ENCODE peak calls at places on chromosomes 4 and X, in six cellular contexts. R is astrocyte of the cerebellum, M is lower lobe of right lung, E is astrocyte of the spinal cord, V is B cell, Y is psoas muscle. L is an unnamed sample.

GRCh38 chrX:41875142-41875541 is 48.2 kb downstream of the CASK start:
- DNase-seq in M (no peak), V (no peak), R (peak), E (peak), Y (no peak), L (no peak)

GRCh38 chrX:132040066-132040465 is 17.0 kb downstream of the STK26 start:
- DNase-seq in E (no peak), Y (no peak), M (no peak), R (no peak), V (no peak), L (no peak)

GRCh38 chrX:96433409-96434122 is 251.1 kb upstream of the DIAPH2 start:
- DNase-seq in E (no peak), Y (no peak), V (no peak), R (no peak), M (no peak), L (no peak)

GRCh38 chr4:36269116-36269515 is 12.3 kb upstream of the DTHD1 start:
- DNase-seq in Y (no peak), R (no peak), V (no peak), E (no peak), M (no peak), L (no peak)

GRCh38 chr4:119816473-119816872 is 187.9 kb upstream of the PDE5A start:
- DNase-seq in V (no peak), E (no peak), R (no peak), M (no peak), Y (no peak), L (no peak)

GRCh38 chr4:97003715-97004114 is 1139.6 kb downstream of the STPG2 start:
- DNase-seq in E (no peak), V (no peak), R (no peak), M (no peak), Y (no peak), L (no peak)

GRCh38 chr4:75099321-75099720 is 166.4 kb downstream of the PARM1 start:
- DNase-seq in E (no peak), R (no peak), Y (no peak), M (no peak), V (peak), L (peak)

GRCh38 chrX:19709812-19710518 is 177.4 kb downstream of the SH3KBP1 start:
- DNase-seq in E (peak), Y (no peak), R (no peak), V (no peak), M (no peak), L (no peak)

GRCh38 chr4:47704693-47705325 is 133.1 kb downstream of the CORIN start:
- DNase-seq in R (no peak), V (no peak), M (no peak), E (peak), Y (no peak), L (peak)

GRCh38 chrX:66638591-66639500 is at the start of gene EDA2R:
- DNase-seq in R (peak), V (peak), Y (no peak), E (peak), M (peak), L (peak)

GRCh38 chrX:24981030-24981429 is 34.7 kb downstream of the ARX start:
- DNase-seq in E (no peak), Y (no peak), V (no peak), M (no peak), R (no peak), L (no peak)

GRCh38 chrX:64580035-64580434 is 184.8 kb upstream of the MTMR8 start:
- DNase-seq in R (no peak), E (no peak), V (no peak), M (no peak), Y (no peak), L (peak)

GRCh38 chr4:54971474-54971950 is 153.9 kb downstream of the KDR start:
- DNase-seq in R (peak), V (no peak), M (no peak), Y (no peak), E (peak), L (peak)

GRCh38 chrX:25442501-25442900 is 426.7 kb upstream of the ARX start:
- DNase-seq in M (no peak), E (no peak), V (no peak), Y (no peak), R (no peak), L (no peak)

GRCh38 chrX:54786972-54787371 is 11.1 kb downstream of the ITIH6 start:
- DNase-seq in R (no peak), M (no peak), E (no peak), Y (no peak), V (no peak), L (peak)

GRCh38 chr4:157221895-157222763 is 1.6 kb downstream of the GRIA2 start:
- DNase-seq in R (no peak), Y (no peak), M (no peak), V (no peak), E (peak), L (no peak)

GRCh38 chrX:114267127-114267526 is 316.8 kb upstream of the HTR2C start:
- DNase-seq in Y (no peak), M (no peak), V (no peak), E (no peak), R (no peak), L (no peak)

GRCh38 chr4:120843840-120844527 is 78.5 kb downstream of the PRDM5 start:
- DNase-seq in V (no peak), E (no peak), Y (no peak), R (no peak), M (peak), L (peak)
- TF ChIP-seq CTCF in V (no peak), E (peak), Y (no peak), R (peak), M (peak), L (peak)

GRCh38 chrX:115679460-115679859 is 118.5 kb downstream of the PLS3 start:
- DNase-seq in Y (no peak), M (no peak), R (peak), E (peak), V (no peak), L (no peak)
- TF ChIP-seq CTCF in Y (no peak), M (peak), R (peak), E (peak), V (no peak), L (no peak)

DNA sequence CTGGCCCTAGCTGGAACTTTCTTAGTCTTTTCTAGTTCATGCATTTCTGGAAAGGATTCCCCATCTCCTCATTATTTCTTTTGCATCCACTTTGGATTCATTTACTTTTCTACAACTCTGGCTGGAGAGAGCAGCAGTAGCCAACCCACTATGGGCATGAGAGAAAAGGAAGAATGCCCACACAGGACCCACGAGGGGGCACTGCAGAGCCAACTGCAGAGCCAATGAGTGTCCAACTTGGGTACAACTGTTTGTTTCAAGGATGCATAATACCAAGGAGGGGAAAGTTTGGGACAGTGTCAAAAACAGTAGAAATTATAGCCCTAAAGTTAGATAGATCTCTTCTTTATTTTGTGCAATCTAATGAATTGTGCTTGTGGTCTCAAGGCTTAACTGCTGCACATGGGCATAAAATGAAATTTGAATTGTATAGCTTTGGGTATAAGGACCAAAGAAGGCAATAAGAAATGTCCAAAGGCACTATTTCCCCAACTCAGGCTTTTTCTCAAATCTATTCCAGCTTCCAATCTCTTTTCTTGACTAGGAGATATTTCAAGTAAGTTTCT is 230.6 kb downstream of the NSUN7 start:
- DNase-seq in E (no peak), M (no peak), Y (no peak), V (no peak), R (no peak), L (peak)
- TF ChIP-seq CTCF in E (peak), M (peak), Y (peak), V (no peak), R (peak), L (peak)

DNA sequence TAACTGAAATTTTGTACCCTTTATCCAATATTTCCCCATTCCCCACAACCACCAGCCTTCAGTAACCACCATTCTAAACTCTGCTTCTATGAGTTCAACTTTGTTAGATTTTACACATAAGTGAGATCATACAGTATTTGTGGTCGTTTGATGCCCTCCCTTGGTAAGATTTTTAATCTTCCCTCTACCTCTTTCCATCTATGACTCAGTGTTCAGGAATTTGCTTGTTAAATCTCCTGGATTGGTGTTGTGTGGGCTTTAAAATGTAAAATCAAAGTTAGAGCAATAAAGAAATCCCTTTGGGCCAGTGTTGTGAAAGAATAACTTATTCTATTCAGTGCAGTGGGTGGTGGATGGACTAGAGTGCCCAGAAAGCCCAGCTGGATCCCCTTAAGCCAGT is 37.4 kb downstream of the SLC16A2 start:
- DNase-seq in Y (no peak), E (peak), M (no peak), V (no peak), R (peak), L (no peak)
- TF ChIP-seq CTCF in Y (no peak), E (no peak), M (no peak), V (no peak), R (no peak), L (no peak)

DNA sequence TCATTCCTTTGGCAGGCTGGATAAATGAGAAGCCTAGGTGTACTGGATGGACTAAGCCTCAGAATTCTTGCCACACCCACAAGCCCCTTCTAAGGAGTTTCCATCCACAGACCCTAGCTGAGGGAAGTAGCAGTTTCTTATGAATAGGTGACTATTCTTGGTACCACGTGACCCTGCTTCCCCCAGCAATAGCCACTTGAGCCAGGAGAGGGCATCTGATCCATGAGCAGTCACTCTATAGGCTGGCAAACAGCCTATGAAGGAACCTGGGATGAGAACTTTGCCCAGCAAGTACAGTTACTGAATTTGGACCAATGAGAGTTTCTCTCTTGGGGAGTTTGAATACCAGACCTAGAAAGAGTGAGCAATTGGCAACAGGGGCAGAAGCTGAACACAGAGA is 84.0 kb downstream of the RTL9 start:
- DNase-seq in R (no peak), M (no peak), E (peak), Y (no peak), V (no peak), L (peak)
- TF ChIP-seq CTCF in R (peak), M (peak), E (peak), Y (no peak), V (no peak), L (peak)

GRCh38 chr4:7761720-7762119 is 177.9 kb downstream of the AFAP1 start:
- DNase-seq in V (no peak), Y (peak), E (no peak), R (peak), M (peak), L (peak)
- TF ChIP-seq CTCF in V (peak), Y (peak), E (peak), R (peak), M (peak), L (peak)

GRCh38 chr4:88527787-88528186 is 4.2 kb upstream of the PYURF start:
- DNase-seq in Y (no peak), V (no peak), M (no peak), E (no peak), R (no peak), L (no peak)

GRCh38 chr4:88523325-88524129 is at the start of gene PYURF:
- DNase-seq in R (peak), Y (peak), M (peak), V (peak), E (peak), L (peak)

GRCh38 chr4:88522702-88523324 is 763 bp downstream of the PYURF start:
- DNase-seq in V (no peak), E (peak), M (peak), Y (peak), R (no peak), L (peak)

GRCh38 chr4:88528861-88529260 is 5.3 kb upstream of the PYURF start:
- DNase-seq in M (no peak), R (no peak), E (no peak), V (no peak), Y (no peak), L (no peak)

GRCh38 chr4:88526221-88526815 is 2.7 kb upstream of the PYURF start:
- DNase-seq in M (no peak), V (no peak), Y (no peak), R (no peak), E (no peak), L (peak)
- TF ChIP-seq CTCF in M (peak), V (peak), Y (peak), R (no peak), E (peak), L (peak)